ENCODE peak calls at places on chromosomes 3 and 15, in five cellular contexts. One of them, this sample, is unnamed. For H3K27me3, the result is how much of the 10 kb centered on the place peaks cover.

GRCh38 chr3:9231006-9231405 is 18.4 kb downstream of the SRGAP3 start:
- DNase-seq in upper lobe of right lung: no peak
- DNase-seq in psoas muscle: no peak
- DNase-seq in astrocyte: no peak
- DNase-seq in AG04450: no peak
- DNase-seq in this sample: no peak

GRCh38 chr3:25907081-25907480 is 117.2 kb downstream of the OXSM start:
- DNase-seq in AG04450: no peak
- DNase-seq in upper lobe of right lung: no peak
- DNase-seq in psoas muscle: no peak
- DNase-seq in astrocyte: no peak
- DNase-seq in this sample: no peak

GRCh38 chr3:13287833-13288232 is 132.3 kb downstream of the NUP210 start:
- DNase-seq in AG04450: no peak
- DNase-seq in psoas muscle: no peak
- DNase-seq in upper lobe of right lung: no peak
- DNase-seq in astrocyte: no peak
- DNase-seq in this sample: no peak

GRCh38 chr3:110593749-110594148 is 477.9 kb upstream of the NECTIN3 start:
- DNase-seq in AG04450: no peak
- DNase-seq in astrocyte: no peak
- DNase-seq in psoas muscle: no peak
- DNase-seq in upper lobe of right lung: no peak
- DNase-seq in this sample: no peak

GRCh38 chr3:194285024-194285858 is 65.9 kb downstream of the CPN2 start:
- DNase-seq in AG04450: no peak
- DNase-seq in psoas muscle: peak
- DNase-seq in upper lobe of right lung: peak
- DNase-seq in astrocyte: peak
- DNase-seq in this sample: no peak

GRCh38 chr3:67461667-67462142 is 192.7 kb downstream of the SUCLG2 start:
- DNase-seq in psoas muscle: no peak
- DNase-seq in AG04450: peak
- DNase-seq in upper lobe of right lung: no peak
- DNase-seq in astrocyte: peak
- DNase-seq in this sample: no peak

GRCh38 chr3:189944285-189945145 is 176.2 kb downstream of the P3H2 start:
- DNase-seq in psoas muscle: no peak
- DNase-seq in upper lobe of right lung: no peak
- DNase-seq in astrocyte: no peak
- DNase-seq in AG04450: no peak
- DNase-seq in this sample: peak

GRCh38 chr3:169662215-169663070 is 1.1 kb downstream of the MECOM start:
- DNase-seq in astrocyte: peak
- DNase-seq in upper lobe of right lung: peak
- DNase-seq in AG04450: no peak
- DNase-seq in psoas muscle: peak
- DNase-seq in this sample: peak

GRCh38 chr3:18046531-18046930 is 304.1 kb upstream of the TBC1D5 start:
- DNase-seq in astrocyte: no peak
- DNase-seq in AG04450: no peak
- DNase-seq in psoas muscle: no peak
- DNase-seq in upper lobe of right lung: no peak
- DNase-seq in this sample: no peak

GRCh38 chr3:182294256-182294655 is 499.0 kb upstream of the ATP11B start:
- DNase-seq in AG04450: no peak
- DNase-seq in upper lobe of right lung: no peak
- DNase-seq in astrocyte: peak
- DNase-seq in psoas muscle: no peak
- DNase-seq in this sample: no peak

GRCh38 chr15:68429691-68430470 is 2.1 kb downstream of the ITGA11 start:
- DNase-seq in upper lobe of right lung: no peak
- DNase-seq in AG04450: no peak
- DNase-seq in psoas muscle: no peak
- DNase-seq in astrocyte: peak
- DNase-seq in this sample: no peak

GRCh38 chr3:117719316-117719926 is 1009.8 kb downstream of the TUSC7 start:
- DNase-seq in AG04450: no peak
- DNase-seq in astrocyte: no peak
- DNase-seq in upper lobe of right lung: no peak
- DNase-seq in psoas muscle: no peak
- DNase-seq in this sample: peak

GRCh38 chr15:78353093-78353492 is 12.9 kb downstream of the CRABP1 start:
- DNase-seq in astrocyte: no peak
- DNase-seq in psoas muscle: no peak
- DNase-seq in AG04450: no peak
- DNase-seq in upper lobe of right lung: no peak
- DNase-seq in this sample: no peak

GRCh38 chr3:45204136-45204535 is 22.0 kb downstream of the TMEM158 start:
- DNase-seq in astrocyte: peak
- DNase-seq in psoas muscle: no peak
- DNase-seq in AG04450: peak
- DNase-seq in upper lobe of right lung: no peak
- DNase-seq in this sample: no peak

GRCh38 chr3:15998896-15999295 is 175.6 kb upstream of the GALNT15 start:
- DNase-seq in psoas muscle: no peak
- DNase-seq in upper lobe of right lung: no peak
- DNase-seq in AG04450: no peak
- DNase-seq in astrocyte: no peak
- DNase-seq in this sample: no peak

GRCh38 chr3:193872265-193872753 is 263.6 kb upstream of the HES1 start:
- DNase-seq in psoas muscle: peak
- DNase-seq in upper lobe of right lung: no peak
- DNase-seq in astrocyte: peak
- DNase-seq in AG04450: peak
- DNase-seq in this sample: peak

GRCh38 chr3:126067959-126068358 is 16.0 kb downstream of the SLC41A3 start:
- DNase-seq in psoas muscle: no peak
- DNase-seq in AG04450: no peak
- DNase-seq in astrocyte: no peak
- DNase-seq in upper lobe of right lung: no peak
- DNase-seq in this sample: no peak

GRCh38 chr15:36356511-36356910 is 222.9 kb upstream of the CDIN1 start:
- DNase-seq in AG04450: no peak
- DNase-seq in psoas muscle: no peak
- DNase-seq in upper lobe of right lung: no peak
- DNase-seq in astrocyte: no peak
- DNase-seq in this sample: no peak

GRCh38 chr3:38038447-38038911 is 529 bp upstream of the DLEC1 start:
- DNase-seq in psoas muscle: no peak
- DNase-seq in astrocyte: no peak
- DNase-seq in upper lobe of right lung: no peak
- DNase-seq in AG04450: no peak
- DNase-seq in this sample: no peak

GRCh38 chr3:107430214-107431047 is 53.2 kb downstream of the CCDC54 start:
- DNase-seq in upper lobe of right lung: no peak
- DNase-seq in astrocyte: peak
- DNase-seq in psoas muscle: peak
- DNase-seq in AG04450: no peak
- DNase-seq in this sample: peak

GRCh38 chr3:95319921-95320494 is 1257.1 kb downstream of the NSUN3 start:
- DNase-seq in psoas muscle: no peak
- DNase-seq in upper lobe of right lung: no peak
- DNase-seq in AG04450: no peak
- DNase-seq in astrocyte: peak
- DNase-seq in this sample: no peak

GRCh38 chr3:13709706-13710105 is 160.8 kb downstream of the FBLN2 start:
- DNase-seq in AG04450: no peak
- DNase-seq in upper lobe of right lung: peak
- DNase-seq in astrocyte: no peak
- DNase-seq in psoas muscle: no peak
- DNase-seq in this sample: no peak

GRCh38 chr15:56390739-56391267 is 25.6 kb downstream of the TEX9 start:
- DNase-seq in upper lobe of right lung: no peak
- DNase-seq in astrocyte: peak
- DNase-seq in psoas muscle: no peak
- DNase-seq in AG04450: no peak
- DNase-seq in this sample: no peak

GRCh38 chr3:72722930-72723726 is 125.1 kb downstream of the SHQ1 start:
- DNase-seq in AG04450: no peak
- DNase-seq in upper lobe of right lung: no peak
- DNase-seq in psoas muscle: no peak
- DNase-seq in astrocyte: peak
- DNase-seq in this sample: no peak

GRCh38 chr3:128942161-128942952 is 51.5 kb downstream of the CFAP92 start:
- DNase-seq in psoas muscle: no peak
- DNase-seq in upper lobe of right lung: no peak
- DNase-seq in astrocyte: no peak
- DNase-seq in AG04450: no peak
- DNase-seq in this sample: peak

GRCh38 chr15:99763827-99764226 is 30.6 kb upstream of the LYSMD4 start:
- DNase-seq in psoas muscle: no peak
- DNase-seq in astrocyte: no peak
- DNase-seq in AG04450: no peak
- DNase-seq in upper lobe of right lung: no peak
- DNase-seq in this sample: no peak

GRCh38 chr3:107910713-107911259 is 180.0 kb downstream of the CD47 start:
- DNase-seq in upper lobe of right lung: no peak
- DNase-seq in AG04450: no peak
- DNase-seq in psoas muscle: no peak
- DNase-seq in astrocyte: no peak
- DNase-seq in this sample: no peak

GRCh38 chr3:172101107-172101506 is 61.7 kb downstream of the FNDC3B start:
- DNase-seq in astrocyte: no peak
- DNase-seq in psoas muscle: no peak
- DNase-seq in AG04450: no peak
- DNase-seq in upper lobe of right lung: no peak
- DNase-seq in this sample: no peak

GRCh38 chr3:9903904-9904303 is 1.3 kb downstream of the IL17RE start:
- DNase-seq in AG04450: no peak
- DNase-seq in psoas muscle: no peak
- DNase-seq in astrocyte: no peak
- DNase-seq in upper lobe of right lung: no peak
- DNase-seq in this sample: no peak

DNA sequence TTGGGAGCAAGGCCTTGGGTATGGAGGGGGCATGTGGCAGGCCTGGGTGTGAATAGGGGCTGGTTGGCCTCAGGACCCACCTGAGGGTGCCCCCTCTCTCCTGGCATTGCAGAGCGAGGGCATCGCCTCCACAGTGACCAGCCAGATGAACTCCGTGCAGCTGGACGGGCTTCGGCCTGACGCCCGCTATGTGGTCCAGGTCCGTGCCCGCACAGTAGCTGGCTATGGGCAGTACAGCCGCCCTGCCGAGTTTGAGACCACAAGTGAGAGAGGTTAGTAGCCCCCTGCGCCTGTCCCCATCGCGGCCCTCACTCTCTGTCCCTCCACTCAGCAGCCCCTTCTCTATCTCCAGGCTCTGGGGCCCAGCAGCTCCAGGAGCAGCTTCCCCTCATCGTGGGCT is 16.0 kb downstream of the EPHB3 start:
- DNase-seq in upper lobe of right lung: no peak
- DNase-seq in astrocyte: no peak
- DNase-seq in psoas muscle: no peak
- DNase-seq in AG04450: no peak
- DNase-seq in this sample: no peak
- H3K27me3 ChIP-seq in upper lobe of right lung: under half
- H3K27me3 ChIP-seq in astrocyte: under half
- H3K27me3 ChIP-seq in psoas muscle: under half
- H3K27me3 ChIP-seq in AG04450: under half
- H3K27me3 ChIP-seq in this sample: under half

GRCh38 chr3:134652409-134652831 is 1.6 kb upstream of the KY start:
- DNase-seq in astrocyte: no peak
- DNase-seq in AG04450: no peak
- DNase-seq in psoas muscle: no peak
- DNase-seq in upper lobe of right lung: no peak
- DNase-seq in this sample: no peak

GRCh38 chr3:134649106-134649705 is 1.6 kb downstream of the KY start:
- DNase-seq in astrocyte: no peak
- DNase-seq in upper lobe of right lung: no peak
- DNase-seq in AG04450: no peak
- DNase-seq in psoas muscle: no peak
- DNase-seq in this sample: no peak

GRCh38 chr3:134652886-134653630 is 2.2 kb upstream of the KY start:
- DNase-seq in psoas muscle: no peak
- DNase-seq in astrocyte: no peak
- DNase-seq in AG04450: no peak
- DNase-seq in upper lobe of right lung: no peak
- DNase-seq in this sample: no peak

GRCh38 chr3:134650431-134651346 is at the start of gene KY:
- DNase-seq in psoas muscle: peak
- DNase-seq in upper lobe of right lung: peak
- DNase-seq in AG04450: no peak
- DNase-seq in astrocyte: peak
- DNase-seq in this sample: peak

DNA sequence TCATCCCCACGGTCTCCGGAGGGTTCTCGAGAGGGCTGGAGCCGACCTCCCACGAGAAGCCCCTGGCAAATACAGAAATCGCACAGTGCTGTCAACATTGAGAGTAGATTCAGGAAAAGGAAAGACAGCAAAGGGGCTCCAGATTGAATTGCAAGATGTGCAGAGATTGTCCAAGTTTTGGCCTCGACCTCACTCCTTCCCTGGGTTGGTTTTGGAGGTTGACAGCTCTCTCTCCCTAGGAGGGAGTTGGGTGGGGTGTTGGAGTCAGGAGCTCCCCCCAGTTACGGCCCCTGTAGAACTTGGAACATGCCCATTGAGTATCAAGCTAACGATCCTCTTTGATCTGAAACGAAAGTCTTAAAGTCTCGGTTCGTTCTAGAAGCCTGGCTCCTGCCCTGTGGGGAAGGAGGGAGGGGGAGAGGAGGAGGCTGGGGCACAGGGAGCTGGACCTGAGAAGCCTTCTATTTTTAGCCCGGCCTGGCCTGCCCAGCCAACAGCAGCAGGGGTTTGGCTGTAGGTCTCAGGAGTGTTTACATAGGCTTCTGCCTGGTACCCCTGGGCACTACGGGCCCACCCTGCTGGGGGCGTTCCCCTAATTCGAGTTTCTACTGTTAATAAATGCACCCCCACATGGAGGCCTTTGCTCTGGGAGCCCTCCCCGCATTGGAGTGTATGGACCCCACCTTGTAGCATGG is 672 bp upstream of the KY start:
- DNase-seq in astrocyte: peak
- DNase-seq in psoas muscle: peak
- DNase-seq in AG04450: no peak
- DNase-seq in upper lobe of right lung: no peak
- DNase-seq in this sample: peak
- H3K27me3 ChIP-seq in astrocyte: under half
- H3K27me3 ChIP-seq in psoas muscle: under half
- H3K27me3 ChIP-seq in AG04450: under half
- H3K27me3 ChIP-seq in upper lobe of right lung: under half
- H3K27me3 ChIP-seq in this sample: under half

GRCh38 chr3:24495334-24495994 is 814 bp upstream of the THRB start:
- DNase-seq in upper lobe of right lung: peak
- DNase-seq in psoas muscle: peak
- DNase-seq in AG04450: no peak
- DNase-seq in astrocyte: no peak
- DNase-seq in this sample: peak
- H3K27me3 ChIP-seq in upper lobe of right lung: under half
- H3K27me3 ChIP-seq in psoas muscle: under half
- H3K27me3 ChIP-seq in AG04450: under half
- H3K27me3 ChIP-seq in astrocyte: under half
- H3K27me3 ChIP-seq in this sample: under half

DNA sequence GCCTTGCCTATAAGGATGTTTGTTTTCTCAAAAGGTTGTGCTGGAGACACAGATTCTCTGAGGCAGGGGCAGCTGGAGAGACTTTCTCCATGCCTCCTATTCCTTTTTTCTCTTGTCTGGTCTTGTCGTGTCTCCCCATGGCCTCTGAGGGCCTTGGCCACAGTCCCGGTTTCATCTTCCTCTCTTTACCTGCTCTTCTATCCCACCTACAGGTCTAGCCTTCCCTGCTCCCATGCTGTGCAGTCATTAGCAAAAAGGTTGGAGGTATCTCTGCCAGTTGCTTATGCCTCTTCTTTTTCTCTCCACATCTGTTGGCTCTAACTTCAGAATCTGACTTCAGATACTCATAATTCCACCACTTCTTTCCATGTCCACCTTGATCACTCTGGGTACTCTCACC is 191.1 kb downstream of the IL20RB start:
- DNase-seq in AG04450: no peak
- DNase-seq in psoas muscle: no peak
- DNase-seq in astrocyte: no peak
- DNase-seq in upper lobe of right lung: no peak
- DNase-seq in this sample: no peak
- H3K27me3 ChIP-seq in AG04450: under half
- H3K27me3 ChIP-seq in psoas muscle: under half
- H3K27me3 ChIP-seq in astrocyte: under half
- H3K27me3 ChIP-seq in upper lobe of right lung: under half
- H3K27me3 ChIP-seq in this sample: under half